ENCODE peak calls at places on chromosomes 13 and 19, in six cellular contexts. W is OCI-LY7; E is lung; H is activated T-cell treated with anti-CD3 and anti-CD28 coated beads for 24 hours; Z is activated T-helper 1 cell treated with anti-CD3 and anti-CD28 coated beads, Interleukin-12 subunit alpha, Interleukin-12 subunit beta, Interleukin-2, Interleukin-4 antibody, amounts not matched to agents 30 ng/mL and 10 ng/mL and 1 ng/mL, durations not matched to agents 14 hours and 24 hours and 36 hours; N is A549. R is an unnamed sample.

GRCh38 chr19:12666305-12667048 is at the start of the genes MAN2B1 and WDR83:
- DNase-seq in W (peak; percentile 85), E (peak; percentile 71), H (peak; percentile 76), Z (peak; percentile 77), N (peak; percentile 41), R (peak; percentile 97)

GRCh38 chr13:47289578-47289977 is 392.7 kb upstream of the HTR2A start:
- DNase-seq in Z (no peak), H (no peak), N (no peak), E (no peak), W (no peak), R (no peak)

GRCh38 chr13:35695411-35695810 is 218.9 kb upstream of the MAB21L1 start:
- DNase-seq in E (no peak), Z (no peak), H (no peak), W (no peak), N (no peak), R (no peak)

GRCh38 chr19:45075215-45076028 is 856 bp downstream of the ZNF296 start:
- DNase-seq in E (peak; percentile 92), H (no peak), W (peak; percentile 96), N (peak; percentile 85), Z (no peak), R (peak; percentile 68)

GRCh38 chr19:47633996-47634395 is 25.1 kb downstream of the BICRA start:
- DNase-seq in H (no peak), E (no peak), Z (no peak), W (no peak), N (no peak), R (no peak)

GRCh38 chr13:46041335-46041934 is 11.1 kb downstream of the ZC3H13 start:
- DNase-seq in W (no peak), Z (no peak), E (no peak), H (no peak), N (no peak), R (no peak)

GRCh38 chr19:41588497-41589209 is 12.7 kb downstream of the CEACAM21 start:
- DNase-seq in E (no peak), N (peak; percentile 44), Z (no peak), H (no peak), W (peak; percentile 28), R (no peak)

GRCh38 chr13:42788601-42789000 is 7.2 kb downstream of the FAM216B start:
- DNase-seq in Z (no peak), W (no peak), H (no peak), N (no peak), E (no peak), R (no peak)

GRCh38 chr13:84191199-84191598 is 308.9 kb upstream of the SLITRK1 start:
- DNase-seq in N (no peak), W (no peak), Z (no peak), H (no peak), E (no peak), R (no peak)

GRCh38 chr19:42311612-42312160 is 1.4 kb upstream of the TMEM145 start:
- DNase-seq in N (peak; percentile 71), H (no peak), E (no peak), W (no peak), Z (no peak), R (peak; percentile 57)

GRCh38 chr19:2084993-2085720 is 11.0 kb downstream of the MOB3A start:
- DNase-seq in H (peak; percentile 90), E (peak; percentile 81), W (peak; percentile 98), N (no peak), Z (peak; percentile 96), R (no peak)

GRCh38 chr13:33876716-33877394 is 58.9 kb downstream of the RFC3 start:
- DNase-seq in W (no peak), E (no peak), N (no peak), H (no peak), Z (no peak), R (no peak)

GRCh38 chr19:1503925-1504430 is 8.8 kb downstream of the ADAMTSL5 start:
- DNase-seq in E (no peak), Z (no peak), N (no peak), W (no peak), H (no peak), R (no peak)

GRCh38 chr13:42110410-42111155 is 62.1 kb downstream of the DGKH start:
- DNase-seq in Z (peak; percentile 17), E (no peak), H (peak; percentile 36), N (peak; percentile 63), W (peak; percentile 69), R (peak; percentile 35)

GRCh38 chr13:44759222-44759721 is 183.1 kb upstream of the TSC22D1 start:
- DNase-seq in W (no peak), Z (no peak), E (no peak), H (no peak), N (no peak), R (no peak)

GRCh38 chr13:43298799-43299198 is 275.4 kb downstream of the DNAJC15 start:
- DNase-seq in Z (no peak), H (no peak), N (no peak), W (no peak), E (no peak), R (no peak)